ENCODE peak calls at places on chromosomes 12 and 14, in five cellular contexts. One of them, this sample, is unnamed.

GRCh38 chr12:96136720-96137378 is 57.3 kb upstream of the ELK3 start:
- DNase-seq in ovary: no peak
- DNase-seq in sigmoid colon: no peak
- DNase-seq in H1: no peak
- DNase-seq in A549: no peak
- DNase-seq in this sample: no peak

GRCh38 chr14:21090194-21090939 is 8.1 kb downstream of the ZNF219 start:
- DNase-seq in ovary: peak; percentile 61
- DNase-seq in sigmoid colon: no peak
- DNase-seq in H1: no peak
- DNase-seq in A549: peak; percentile 58
- DNase-seq in this sample: no peak

GRCh38 chr12:15278816-15279658 is 43.3 kb upstream of the PTPRO start:
- DNase-seq in ovary: peak; percentile 43
- DNase-seq in sigmoid colon: peak; percentile 93
- DNase-seq in H1: no peak
- DNase-seq in A549: no peak
- DNase-seq in this sample: no peak

GRCh38 chr12:108043750-108044149 is 85.3 kb upstream of the WSCD2 start:
- DNase-seq in ovary: no peak
- DNase-seq in sigmoid colon: no peak
- DNase-seq in H1: no peak
- DNase-seq in A549: no peak
- DNase-seq in this sample: no peak

GRCh38 chr12:41250748-41251147 is 62.6 kb downstream of the PDZRN4 start:
- DNase-seq in ovary: no peak
- DNase-seq in sigmoid colon: no peak
- DNase-seq in H1: no peak
- DNase-seq in A549: no peak
- DNase-seq in this sample: peak; percentile 24

GRCh38 chr14:103122578-103123127 is 608 bp upstream of the TNFAIP2 start:
- DNase-seq in ovary: no peak
- DNase-seq in sigmoid colon: no peak
- DNase-seq in H1: no peak
- DNase-seq in A549: no peak
- DNase-seq in this sample: no peak

GRCh38 chr12:105214670-105215375 is 21.2 kb downstream of the APPL2 start:
- DNase-seq in ovary: no peak
- DNase-seq in sigmoid colon: no peak
- DNase-seq in H1: no peak
- DNase-seq in A549: no peak
- DNase-seq in this sample: no peak

GRCh38 chr14:76953196-76953945 is 75.1 kb downstream of the IRF2BPL start:
- DNase-seq in ovary: peak; percentile 81
- DNase-seq in sigmoid colon: peak; percentile 90
- DNase-seq in H1: no peak
- DNase-seq in A549: peak; percentile 90
- DNase-seq in this sample: peak; percentile 41

GRCh38 chr12:645563-646071 is 17.6 kb downstream of the NINJ2 start:
- DNase-seq in ovary: peak; percentile 66
- DNase-seq in sigmoid colon: peak; percentile 87
- DNase-seq in H1: no peak
- DNase-seq in A549: no peak
- DNase-seq in this sample: peak; percentile 53

GRCh38 chr14:86003998-86004397 is 474.1 kb downstream of the FLRT2 start:
- DNase-seq in ovary: no peak
- DNase-seq in sigmoid colon: no peak
- DNase-seq in H1: no peak
- DNase-seq in A549: no peak
- DNase-seq in this sample: no peak

GRCh38 chr14:100871234-100872186 is 32.0 kb downstream of the RTL1 start:
- DNase-seq in ovary: peak; percentile 32
- DNase-seq in sigmoid colon: no peak
- DNase-seq in H1: no peak
- DNase-seq in A549: peak; percentile 32
- DNase-seq in this sample: no peak

GRCh38 chr14:73170686-73171085 is 34.4 kb downstream of the PSEN1 start:
- DNase-seq in ovary: no peak
- DNase-seq in sigmoid colon: no peak
- DNase-seq in H1: peak; percentile 10
- DNase-seq in A549: no peak
- DNase-seq in this sample: no peak

GRCh38 chr12:4445156-4446020 is at the start of gene FGF6:
- DNase-seq in ovary: no peak
- DNase-seq in sigmoid colon: no peak
- DNase-seq in H1: no peak
- DNase-seq in A549: no peak
- DNase-seq in this sample: no peak

GRCh38 chr14:77342726-77343397 is 22.0 kb downstream of the GSTZ1 start:
- DNase-seq in ovary: no peak
- DNase-seq in sigmoid colon: no peak
- DNase-seq in H1: no peak
- DNase-seq in A549: no peak
- DNase-seq in this sample: no peak

GRCh38 chr12:104462931-104463339 is 6.2 kb downstream of the CHST11 start:
- DNase-seq in ovary: no peak
- DNase-seq in sigmoid colon: no peak
- DNase-seq in H1: no peak
- DNase-seq in A549: no peak
- DNase-seq in this sample: no peak

GRCh38 chr12:106275458-106275857 is 27.1 kb upstream of the TCP11L2 start:
- DNase-seq in ovary: no peak
- DNase-seq in sigmoid colon: no peak
- DNase-seq in H1: no peak
- DNase-seq in A549: no peak
- DNase-seq in this sample: no peak

GRCh38 chr12:93813972-93814821 is 137.0 kb downstream of the CRADD start:
- DNase-seq in ovary: peak; percentile 88
- DNase-seq in sigmoid colon: peak; percentile 97
- DNase-seq in H1: no peak
- DNase-seq in A549: no peak
- DNase-seq in this sample: peak; percentile 70

GRCh38 chr14:34235635-34236300 is 226.3 kb downstream of the SPTSSA start:
- DNase-seq in ovary: no peak
- DNase-seq in sigmoid colon: no peak
- DNase-seq in H1: no peak
- DNase-seq in A549: no peak
- DNase-seq in this sample: no peak

GRCh38 chr12:111467092-111467861 is 61.6 kb downstream of the SH2B3 start:
- DNase-seq in ovary: no peak
- DNase-seq in sigmoid colon: no peak
- DNase-seq in H1: no peak
- DNase-seq in A549: no peak
- DNase-seq in this sample: no peak

GRCh38 chr12:130154276-130154675 is 8.0 kb upstream of the FZD10 start:
- DNase-seq in ovary: no peak
- DNase-seq in sigmoid colon: no peak
- DNase-seq in H1: no peak
- DNase-seq in A549: no peak
- DNase-seq in this sample: no peak

GRCh38 chr12:104521731-104522130 is 65.0 kb downstream of the CHST11 start:
- DNase-seq in ovary: no peak
- DNase-seq in sigmoid colon: no peak
- DNase-seq in H1: no peak
- DNase-seq in A549: no peak
- DNase-seq in this sample: no peak

GRCh38 chr12:130486146-130486435 is 148.4 kb downstream of the PIWIL1 start:
- DNase-seq in ovary: no peak
- DNase-seq in sigmoid colon: no peak
- DNase-seq in H1: no peak
- DNase-seq in A549: no peak
- DNase-seq in this sample: no peak

GRCh38 chr14:32370720-32371119 is 41.6 kb downstream of the AKAP6 start:
- DNase-seq in ovary: no peak
- DNase-seq in sigmoid colon: no peak
- DNase-seq in H1: no peak
- DNase-seq in A549: peak; percentile 13
- DNase-seq in this sample: no peak

DNA sequence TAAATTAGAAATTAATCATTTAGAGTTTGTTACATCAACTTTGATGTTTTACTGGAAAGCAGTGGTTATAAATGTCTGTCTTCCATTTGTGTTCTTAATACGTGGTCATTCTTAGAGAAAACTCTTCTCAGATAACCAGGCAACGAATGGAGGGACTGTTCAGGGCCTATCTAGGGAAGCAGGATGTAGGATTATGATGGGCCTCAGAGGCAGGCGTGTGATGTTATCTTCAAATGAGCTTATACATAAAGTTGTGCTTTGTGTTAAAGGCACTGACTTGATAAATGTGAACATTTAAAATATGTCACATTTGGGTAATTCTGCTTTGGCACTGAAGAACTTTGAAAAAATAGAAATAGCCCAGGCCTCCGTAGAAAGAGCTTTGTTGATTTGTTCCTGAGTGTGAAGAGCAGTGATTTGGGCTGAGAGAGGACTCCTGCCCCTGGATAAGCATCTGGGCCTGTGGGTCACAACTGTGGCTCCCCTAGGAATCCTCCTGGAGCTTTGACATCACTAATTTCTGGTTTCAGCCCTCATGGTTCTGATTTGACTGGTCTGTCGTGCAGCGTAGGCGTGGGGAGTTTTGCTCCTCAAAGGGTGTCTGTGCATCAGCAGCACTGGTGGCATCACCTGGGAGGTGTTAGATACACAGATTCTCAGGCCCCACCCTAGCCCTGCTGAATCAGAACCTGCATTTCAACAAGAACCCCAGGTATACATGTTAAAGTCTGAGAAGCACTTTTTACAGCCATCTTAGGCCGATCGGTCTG is 55.4 kb downstream of the SAMD4A start:
- DNase-seq in ovary: no peak
- DNase-seq in sigmoid colon: no peak
- DNase-seq in H1: no peak
- DNase-seq in A549: no peak
- DNase-seq in this sample: no peak
- TF ChIP-seq EP300 in ovary: no peak
- TF ChIP-seq EP300 in sigmoid colon: no peak
- TF ChIP-seq EP300 in H1: no peak
- TF ChIP-seq EP300 in A549: no peak
- TF ChIP-seq EP300 in this sample: no peak

GRCh38 chr12:52010152-52010622 is 3.4 kb downstream of the TAMALIN start:
- DNase-seq in ovary: peak; percentile 93
- DNase-seq in sigmoid colon: peak; percentile 94
- DNase-seq in H1: peak; percentile 67
- DNase-seq in A549: no peak
- DNase-seq in this sample: peak; percentile 76
- TF ChIP-seq POLR2A in ovary: no peak
- TF ChIP-seq POLR2A in sigmoid colon: no peak
- TF ChIP-seq POLR2A in H1: peak; percentile 47
- TF ChIP-seq POLR2A in A549: no peak
- TF ChIP-seq POLR2A in this sample: no peak

DNA sequence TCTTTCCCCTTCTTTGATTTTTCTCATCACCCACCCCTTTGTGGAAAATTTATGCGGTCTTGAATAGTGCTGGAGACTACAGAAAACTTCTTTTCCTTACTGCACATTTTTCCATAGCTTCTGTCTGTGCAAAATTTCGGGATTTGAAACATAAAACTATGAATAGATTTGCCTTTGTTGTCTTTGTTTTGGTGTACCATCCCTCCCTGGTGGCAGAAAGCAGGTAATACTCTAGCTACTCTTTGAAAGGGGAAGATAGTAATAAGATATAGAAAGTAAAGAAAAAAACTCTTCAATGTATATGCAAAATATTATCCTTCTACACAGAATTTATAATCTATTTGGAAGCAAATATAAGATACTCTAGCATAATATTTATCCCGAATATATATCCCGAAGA is 79.1 kb upstream of the LMO3 start:
- DNase-seq in ovary: no peak
- DNase-seq in sigmoid colon: no peak
- DNase-seq in H1: no peak
- DNase-seq in A549: no peak
- DNase-seq in this sample: no peak
- TF ChIP-seq CTCF in ovary: no peak
- TF ChIP-seq CTCF in sigmoid colon: no peak
- TF ChIP-seq CTCF in H1: peak; percentile 7
- TF ChIP-seq CTCF in A549: no peak
- TF ChIP-seq CTCF in this sample: no peak

DNA sequence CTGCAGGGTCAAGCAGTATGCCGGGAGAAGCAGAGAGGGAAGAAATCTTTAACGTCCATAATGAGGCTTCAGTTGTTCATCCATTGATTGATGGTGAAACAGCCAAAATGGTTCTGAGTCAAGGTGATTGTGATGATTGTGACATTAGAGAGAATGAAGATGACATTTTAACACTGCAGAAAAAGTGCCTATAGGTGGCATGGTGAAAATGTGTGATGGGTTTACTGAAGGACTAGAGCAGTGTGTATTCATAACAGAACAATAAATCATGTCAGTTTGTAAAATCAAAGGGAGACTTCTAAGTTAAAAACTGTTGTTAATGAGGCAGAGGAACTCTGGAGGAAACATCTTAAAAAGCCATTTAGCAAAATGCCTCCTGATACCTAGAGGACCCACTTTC is 57.7 kb upstream of the CAND1 start:
- DNase-seq in ovary: no peak
- DNase-seq in sigmoid colon: no peak
- DNase-seq in H1: no peak
- DNase-seq in A549: no peak
- DNase-seq in this sample: no peak
- TF ChIP-seq EP300 in ovary: no peak
- TF ChIP-seq EP300 in sigmoid colon: no peak
- TF ChIP-seq EP300 in H1: no peak
- TF ChIP-seq EP300 in A549: no peak
- TF ChIP-seq EP300 in this sample: no peak

GRCh38 chr14:91245029-91245428 is 525 bp upstream of the GPR68 start:
- DNase-seq in ovary: no peak
- DNase-seq in sigmoid colon: no peak
- DNase-seq in H1: no peak
- DNase-seq in A549: no peak
- DNase-seq in this sample: no peak

GRCh38 chr14:91242635-91243034 is 1.9 kb downstream of the GPR68 start:
- DNase-seq in ovary: no peak
- DNase-seq in sigmoid colon: no peak
- DNase-seq in H1: no peak
- DNase-seq in A549: no peak
- DNase-seq in this sample: no peak

GRCh38 chr14:91244501-91244901 is at the start of gene GPR68:
- DNase-seq in ovary: peak; percentile 50
- DNase-seq in sigmoid colon: peak; percentile 84
- DNase-seq in H1: no peak
- DNase-seq in A549: no peak
- DNase-seq in this sample: no peak

GRCh38 chr14:91241848-91242247 is 2.7 kb downstream of the GPR68 start:
- DNase-seq in ovary: no peak
- DNase-seq in sigmoid colon: no peak
- DNase-seq in H1: no peak
- DNase-seq in A549: no peak
- DNase-seq in this sample: no peak

DNA sequence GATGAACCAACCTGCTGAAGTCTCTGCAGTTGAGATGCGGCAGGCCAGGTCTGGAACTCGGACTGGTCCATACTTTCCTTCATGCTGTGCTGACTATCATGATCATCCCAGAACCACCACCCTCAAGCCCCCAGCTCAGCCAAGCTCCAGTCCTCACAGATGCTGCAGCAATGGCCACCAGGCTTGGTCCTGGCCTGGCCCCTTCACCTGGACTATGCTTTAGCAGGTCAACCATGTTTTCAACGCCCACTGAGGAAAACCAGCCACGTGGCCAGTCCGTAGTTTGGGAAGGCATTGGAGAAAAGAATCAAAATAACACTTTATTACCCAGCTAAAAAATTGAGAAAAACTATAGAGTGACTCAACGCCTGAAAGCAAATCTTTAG is 1.4 kb downstream of the GPR68 start:
- DNase-seq in ovary: no peak
- DNase-seq in sigmoid colon: no peak
- DNase-seq in H1: no peak
- DNase-seq in A549: no peak
- DNase-seq in this sample: no peak
- TF ChIP-seq POLR2A in ovary: no peak
- TF ChIP-seq POLR2A in sigmoid colon: no peak
- TF ChIP-seq POLR2A in H1: no peak
- TF ChIP-seq POLR2A in A549: no peak
- TF ChIP-seq POLR2A in this sample: no peak